ENCODE peak calls at places on chromosomes 12 and 14, in six cellular contexts. V is uterus, W is B cell, R is Calu3, B is choroid plexus epithelial cell, U is amniotic stem cell. L is an unnamed sample.

GRCh38 chr12:12648951-12649650 is 37.4 kb downstream of the CREBL2 start:
- DNase-seq in V (no peak), W (no peak), R (no peak), B (no peak), U (no peak), L (no peak)

GRCh38 chr14:29773990-29774389 is 153.7 kb downstream of the PRKD1 start:
- DNase-seq in V (no peak), W (no peak), R (no peak), B (no peak), U (no peak), L (no peak)

GRCh38 chr14:79018846-79019245 is 848.7 kb downstream of the NRXN3 start:
- DNase-seq in V (no peak), W (no peak), R (no peak), B (peak; percentile 65), U (no peak), L (no peak)

GRCh38 chr12:31323466-31324115 is 2.4 kb downstream of the SINHCAF start:
- DNase-seq in V (peak; percentile 49), W (peak; percentile 74), R (no peak), B (peak; percentile 22), U (no peak), L (peak; percentile 59)

GRCh38 chr12:114799574-114800487 is 115.9 kb upstream of the TBX3 start:
- DNase-seq in V (no peak), W (no peak), R (no peak), B (peak; percentile 32), U (no peak), L (no peak)

GRCh38 chr12:118307069-118307954 is 65.4 kb downstream of the TAOK3 start:
- DNase-seq in V (peak; percentile 46), W (no peak), R (no peak), B (peak; percentile 93), U (peak; percentile 63), L (no peak)

GRCh38 chr14:35727764-35728163 is 81.3 kb downstream of the RALGAPA1 start:
- DNase-seq in V (no peak), W (no peak), R (no peak), B (no peak), U (no peak), L (no peak)

GRCh38 chr14:63899953-63900352 is 47.1 kb downstream of the SYNE2 start:
- DNase-seq in V (no peak), W (no peak), R (no peak), B (no peak), U (no peak), L (no peak)

GRCh38 chr14:101780887-101781239 is 19.4 kb downstream of the PPP2R5C start:
- DNase-seq in V (no peak), W (no peak), R (peak; percentile 20), B (no peak), U (no peak), L (peak; percentile 68)

GRCh38 chr14:101008631-101009336 is 105.3 kb upstream of the RTL1 start:
- DNase-seq in V (no peak), W (peak; percentile 32), R (no peak), B (no peak), U (no peak), L (no peak)

GRCh38 chr12:71440393-71441349 is 1.1 kb downstream of the LGR5 start:
- DNase-seq in V (no peak), W (no peak), R (peak; percentile 42), B (peak; percentile 7), U (no peak), L (peak; percentile 25)

GRCh38 chr12:12548713-12549112 is 13.9 kb downstream of the DUSP16 start:
- DNase-seq in V (no peak), W (no peak), R (no peak), B (no peak), U (no peak), L (no peak)

GRCh38 chr12:39372929-39373328 is 70.0 kb downstream of the KIF21A start:
- DNase-seq in V (no peak), W (no peak), R (no peak), B (no peak), U (no peak), L (no peak)

GRCh38 chr12:47561746-47562145 is 144.1 kb downstream of the RPAP3 start:
- DNase-seq in V (no peak), W (no peak), R (no peak), B (no peak), U (no peak), L (no peak)

GRCh38 chr14:64680013-64680674 is 24.1 kb upstream of the PLEKHG3 start:
- DNase-seq in V (no peak), W (no peak), R (no peak), B (no peak), U (no peak), L (peak; percentile 69)

GRCh38 chr12:103330672-103331071 is 165.1 kb downstream of the C12orf42 start:
- DNase-seq in V (no peak), W (no peak), R (no peak), B (no peak), U (no peak), L (no peak)

GRCh38 chr14:37585971-37586759 is 8.9 kb downstream of the FOXA1 start:
- DNase-seq in V (no peak), W (no peak), R (no peak), B (no peak), U (no peak), L (no peak)